ENCODE peak calls at places on chromosome 5, in nine cellular contexts. M is epithelial cell of esophagus; Z is choroid plexus epithelial cell; J is CD8-positive, alpha-beta T cell; V is lower lobe of right lung; S is glutamatergic neuron; Q is neural crest cell; I is A549; D is stomach. Y is an unnamed sample.

GRCh38 chr5:40321514-40321913 is 358.2 kb upstream of the PTGER4 start:
- DNase-seq in Z (no peak), Q (no peak), V (no peak), M (no peak), I (no peak), S (no peak), J (no peak), D (no peak), Y (no peak)

GRCh38 chr5:73135429-73136276 is 15.3 kb downstream of the TMEM171 start:
- DNase-seq in Z (peak), M (no peak), D (no peak), I (peak), S (no peak), V (no peak), J (no peak), Q (no peak), Y (peak)

GRCh38 chr5:172837640-172838039 is 3.6 kb downstream of the ERGIC1 start:
- DNase-seq in M (no peak), Q (no peak), Z (no peak), I (no peak), V (peak), D (peak), J (peak), S (no peak), Y (no peak)

GRCh38 chr5:151234476-151235238 is 10.8 kb upstream of the CCDC69 start:
- DNase-seq in D (peak), I (peak), Z (peak), M (no peak), Q (no peak), V (peak), J (no peak), S (no peak), Y (peak)

GRCh38 chr5:45568813-45569212 is 127.4 kb downstream of the HCN1 start:
- DNase-seq in M (no peak), D (no peak), Z (no peak), Q (no peak), J (no peak), S (no peak), I (no peak), V (no peak), Y (no peak)

GRCh38 chr5:36607114-36607561 is 732 bp downstream of the SLC1A3 start:
- DNase-seq in M (peak), J (no peak), Q (peak), S (peak), D (no peak), I (no peak), Z (peak), V (peak), Y (peak)

GRCh38 chr5:72790188-72790587 is 26.3 kb upstream of the TNPO1 start:
- DNase-seq in S (no peak), D (no peak), I (no peak), Q (no peak), M (peak), Z (peak), J (no peak), V (no peak), Y (no peak)

GRCh38 chr5:72185717-72186388 is 78.6 kb downstream of the MAP1B start:
- DNase-seq in J (no peak), D (no peak), M (no peak), Z (peak), S (no peak), V (no peak), I (no peak), Q (no peak), Y (no peak)

GRCh38 chr5:162372265-162372664 is 304.7 kb downstream of the GABRG2 start:
- DNase-seq in M (no peak), Q (no peak), J (no peak), V (no peak), I (no peak), Z (no peak), S (peak), D (no peak), Y (no peak)

GRCh38 chr5:82349651-82350050 is 71.5 kb upstream of the RPS23 start:
- DNase-seq in J (peak), D (no peak), I (no peak), M (peak), Z (no peak), Q (peak), S (peak), V (no peak), Y (no peak)

GRCh38 chr5:33894566-33894965 is 2.8 kb upstream of the ADAMTS12 start:
- DNase-seq in M (no peak), Z (peak), I (no peak), D (no peak), Q (no peak), S (no peak), V (no peak), J (no peak), Y (no peak)

GRCh38 chr5:102856374-102856748 is 101.3 kb downstream of the PAM start:
- DNase-seq in M (peak), V (no peak), Q (no peak), I (no peak), D (no peak), S (no peak), J (no peak), Z (peak), Y (peak)

GRCh38 chr5:102855684-102856373 is 100.7 kb downstream of the PAM start:
- DNase-seq in Q (no peak), I (no peak), Z (no peak), V (no peak), D (no peak), M (no peak), J (no peak), S (no peak), Y (peak)

GRCh38 chr5:102850503-102850902 is 95.4 kb downstream of the PAM start:
- DNase-seq in Q (no peak), J (no peak), M (no peak), D (no peak), I (no peak), Z (no peak), S (no peak), V (no peak), Y (no peak)

GRCh38 chr5:102857090-102857818 is 102.1 kb downstream of the PAM start:
- DNase-seq in S (no peak), Q (no peak), Z (no peak), D (no peak), J (no peak), M (no peak), V (no peak), I (no peak), Y (peak)

GRCh38 chr5:102853680-102854079 is 98.6 kb downstream of the PAM start:
- DNase-seq in J (no peak), D (no peak), Q (no peak), S (no peak), V (no peak), Z (no peak), M (no peak), I (no peak), Y (no peak)
- TF ChIP-seq CTCF in J (no peak), D (no peak), Q (no peak), S (no peak), V (no peak), Z (no peak), M (no peak), I (no peak), Y (no peak)

GRCh38 chr5:176407456-176408244 is 8.7 kb downstream of the CLTB start:
- DNase-seq in V (no peak), I (no peak), S (no peak), D (no peak), Q (no peak), Z (no peak), M (no peak), J (no peak), Y (peak)

GRCh38 chr5:176409765-176410164 is 6.6 kb downstream of the CLTB start:
- DNase-seq in V (no peak), S (no peak), D (no peak), Q (no peak), J (no peak), M (no peak), I (no peak), Z (no peak), Y (no peak)

GRCh38 chr5:176410486-176411180 is 5.7 kb downstream of the CLTB start:
- DNase-seq in Q (no peak), D (no peak), J (no peak), S (no peak), I (no peak), Z (no peak), V (no peak), M (peak), Y (no peak)

GRCh38 chr5:176406436-176407052 is 9.8 kb downstream of the CLTB start:
- DNase-seq in Q (no peak), J (no peak), I (no peak), M (no peak), S (no peak), D (no peak), V (no peak), Z (no peak), Y (no peak)

GRCh38 chr5:176408590-176408989 is 7.7 kb downstream of the CLTB start:
- DNase-seq in I (no peak), S (no peak), Z (no peak), M (no peak), V (no peak), D (no peak), J (no peak), Q (no peak), Y (no peak)
- TF ChIP-seq CTCF in I (no peak), S (no peak), Z (no peak), M (no peak), V (no peak), D (no peak), J (no peak), Q (no peak), Y (no peak)

GRCh38 chr5:145715412-145715811 is 119.7 kb downstream of the PRELID2 start:
- DNase-seq in I (no peak), S (no peak), Q (no peak), M (no peak), D (no peak), V (no peak), Z (no peak), J (no peak), Y (no peak)

GRCh38 chr5:145718956-145719355 is 116.2 kb downstream of the PRELID2 start:
- DNase-seq in D (no peak), Q (no peak), J (no peak), V (no peak), I (peak), Z (peak), S (no peak), M (peak), Y (peak)
- TF ChIP-seq CTCF in D (no peak), Q (peak), J (no peak), V (no peak), I (peak), Z (peak), S (peak), M (peak), Y (peak)

DNA sequence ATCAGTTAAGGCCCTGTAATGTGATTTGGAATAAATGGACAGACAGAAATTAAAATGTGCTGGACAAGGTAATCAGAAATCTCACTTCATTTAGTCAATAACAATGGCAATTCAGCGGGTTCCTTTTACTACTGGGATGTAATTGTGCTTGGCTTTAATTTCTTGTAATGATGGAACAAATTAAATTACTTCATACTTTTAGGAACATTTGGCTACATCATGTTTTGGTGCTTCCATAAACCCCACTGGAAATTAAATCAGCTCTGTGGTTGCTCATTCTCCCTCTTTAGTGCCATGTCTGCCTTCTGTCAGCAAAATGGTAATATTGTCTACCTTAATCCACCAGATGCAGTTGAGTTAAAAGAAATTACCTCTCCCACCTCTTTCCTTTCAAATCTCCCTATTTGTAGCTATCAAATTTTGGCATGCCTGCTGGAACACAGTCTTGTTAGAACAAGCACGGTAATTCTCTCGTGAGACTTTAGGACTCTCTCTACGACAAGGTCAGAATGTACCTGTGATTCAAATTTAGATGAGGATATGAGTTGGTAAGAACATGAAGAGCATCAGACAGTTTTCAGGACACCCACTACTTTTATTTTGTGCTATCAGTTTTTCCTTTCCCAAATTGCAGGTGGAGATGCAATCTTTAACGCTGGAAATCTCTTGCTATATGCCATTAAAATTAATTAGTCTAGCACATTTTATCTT is 476.3 kb downstream of the RAB3C start:
- DNase-seq in Z (no peak), Q (no peak), V (no peak), M (no peak), I (no peak), S (no peak), J (no peak), D (no peak), Y (no peak)
- TF ChIP-seq CTCF in Z (no peak), Q (no peak), V (no peak), M (no peak), I (no peak), S (no peak), J (no peak), D (no peak), Y (no peak)

DNA sequence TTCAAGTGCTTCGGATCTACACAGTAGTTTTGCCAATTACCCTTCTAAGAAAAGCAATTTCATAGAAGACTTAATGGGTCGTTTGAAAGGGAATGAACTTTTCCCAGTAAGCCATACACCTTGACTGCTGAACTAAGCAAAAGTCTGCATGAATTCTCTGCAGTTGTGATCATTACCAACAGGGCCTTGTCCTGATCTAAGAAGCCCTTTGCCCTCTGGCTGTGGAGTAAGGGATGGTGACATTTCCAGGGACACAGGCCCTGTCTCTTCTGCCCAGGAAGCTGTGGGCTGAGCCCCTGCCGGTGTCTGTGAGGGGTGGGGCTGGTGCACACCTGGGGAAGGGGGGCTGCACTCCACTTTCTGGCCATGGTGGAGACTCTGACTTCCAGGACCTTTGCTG is 30.5 kb downstream of the ZDHHC11 start:
- DNase-seq in I (no peak), D (no peak), Z (no peak), J (no peak), Q (no peak), M (no peak), V (no peak), S (no peak), Y (no peak)
- TF ChIP-seq CTCF in I (no peak), D (no peak), Z (no peak), J (no peak), Q (no peak), M (no peak), V (no peak), S (no peak), Y (no peak)

DNA sequence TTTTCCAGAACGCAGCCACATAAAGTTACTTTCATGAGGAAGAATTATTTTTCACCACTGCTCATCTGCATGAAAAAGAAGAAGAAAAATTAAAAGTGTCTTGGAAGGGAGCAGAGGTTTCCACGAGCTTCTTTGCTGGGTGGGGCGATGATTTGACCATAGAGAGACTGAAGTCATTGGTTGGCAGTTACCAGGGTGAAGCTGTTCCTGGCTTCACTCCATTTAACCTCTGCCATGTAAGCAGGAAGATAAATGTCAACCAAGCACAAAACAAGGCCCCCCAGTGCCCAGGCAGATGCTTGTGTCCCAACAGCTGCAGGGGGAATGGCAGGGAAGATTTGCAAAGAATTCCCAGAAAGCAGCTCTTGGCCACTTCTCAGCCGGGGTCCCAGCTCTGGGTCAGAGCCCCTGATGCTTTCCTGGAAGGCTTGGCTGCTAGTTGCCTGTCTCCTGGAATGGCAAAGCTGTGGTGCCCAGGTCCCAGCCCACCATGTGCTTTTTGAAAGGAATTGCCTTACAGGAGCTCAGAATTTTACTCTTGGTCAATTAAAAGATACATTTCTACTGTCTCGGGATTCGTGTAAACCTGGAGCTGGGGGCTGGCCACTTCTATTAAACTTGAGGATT is 383.5 kb downstream of the ENC1 start:
- DNase-seq in Q (no peak), V (no peak), Z (no peak), J (no peak), I (no peak), D (no peak), S (no peak), M (no peak), Y (no peak)
- TF ChIP-seq CTCF in Q (no peak), V (no peak), Z (no peak), J (no peak), I (no peak), D (no peak), S (no peak), M (no peak), Y (no peak)

GRCh38 chr5:43469671-43470396 is 13.8 kb downstream of the TMEM267 start:
- DNase-seq in J (no peak), I (no peak), Z (peak), Q (no peak), S (no peak), V (no peak), M (peak), D (no peak), Y (no peak)
- TF ChIP-seq CTCF in J (no peak), I (no peak), Z (peak), Q (no peak), S (no peak), V (no peak), M (peak), D (no peak), Y (no peak)

GRCh38 chr5:96870094-96871021 is 5.9 kb upstream of the ERAP2 start:
- DNase-seq in S (no peak), D (no peak), J (no peak), V (no peak), Z (peak), I (no peak), Q (no peak), M (no peak), Y (peak)

GRCh38 chr5:96871022-96871388 is 5.3 kb upstream of the ERAP2 start:
- DNase-seq in V (no peak), J (no peak), I (no peak), Q (no peak), D (no peak), M (no peak), Z (no peak), S (no peak), Y (no peak)

GRCh38 chr5:96869372-96869641 is 7.0 kb upstream of the ERAP2 start:
- DNase-seq in Z (no peak), V (no peak), I (no peak), Q (no peak), M (no peak), S (no peak), D (no peak), J (no peak), Y (no peak)

GRCh38 chr5:96871686-96872085 is 4.6 kb upstream of the ERAP2 start:
- DNase-seq in V (no peak), J (no peak), I (no peak), Z (no peak), D (no peak), M (no peak), S (no peak), Q (no peak), Y (no peak)

GRCh38 chr5:96868603-96869371 is 7.5 kb upstream of the ERAP2 start:
- DNase-seq in Q (no peak), I (peak), J (peak), V (no peak), S (no peak), D (no peak), Z (peak), M (peak), Y (peak)
- TF ChIP-seq CTCF in Q (peak), I (peak), J (peak), V (peak), S (peak), D (no peak), Z (peak), M (peak), Y (peak)

DNA sequence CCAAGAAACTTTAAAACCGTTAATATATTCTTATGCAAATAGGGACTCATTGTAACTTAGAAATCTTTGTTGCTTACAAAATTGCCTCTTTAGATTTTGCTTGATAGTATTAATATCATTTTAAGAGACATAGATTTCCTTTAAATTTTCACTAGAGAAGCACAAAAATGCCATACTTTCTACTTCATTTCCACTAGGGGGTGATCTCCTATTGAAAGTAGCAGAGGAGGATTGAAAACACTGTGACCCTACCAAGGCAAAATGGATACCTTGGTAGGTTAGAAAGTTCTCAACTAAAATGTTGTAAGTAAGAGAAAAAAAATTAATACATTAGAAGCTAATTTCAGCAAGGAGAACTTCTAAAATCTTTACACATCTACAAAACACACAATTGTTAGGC is 204.9 kb downstream of the CHSY3 start:
- DNase-seq in D (no peak), J (no peak), I (peak), S (no peak), V (no peak), Z (peak), Q (no peak), M (peak), Y (peak)
- TF ChIP-seq CTCF in D (no peak), J (no peak), I (peak), S (peak), V (peak), Z (peak), Q (peak), M (peak), Y (peak)